ENCODE peak calls at places on chromosomes 12 and 14, in nine cellular contexts. One of them, this sample, is unnamed.

GRCh38 chr12:117339104-117339503 is 22.3 kb downstream of the NOS1 start:
- DNase-seq in choroid plexus epithelial cell: no peak
- DNase-seq in breast epithelium: no peak
- DNase-seq in HFFc6: no peak
- DNase-seq in heart right ventricle: no peak
- DNase-seq in glutamatergic neuron: no peak
- DNase-seq in GM10248: no peak
- DNase-seq in astrocyte of the spinal cord: no peak
- DNase-seq in PC-3: peak
- DNase-seq in this sample: no peak

GRCh38 chr12:87756721-87757120 is 272.5 kb downstream of the C12orf50 start:
- DNase-seq in PC-3: no peak
- DNase-seq in breast epithelium: no peak
- DNase-seq in GM10248: no peak
- DNase-seq in heart right ventricle: no peak
- DNase-seq in HFFc6: no peak
- DNase-seq in choroid plexus epithelial cell: peak
- DNase-seq in astrocyte of the spinal cord: no peak
- DNase-seq in glutamatergic neuron: no peak
- DNase-seq in this sample: no peak

GRCh38 chr14:36270191-36270590 is 50.2 kb downstream of the MBIP start:
- DNase-seq in choroid plexus epithelial cell: no peak
- DNase-seq in GM10248: no peak
- DNase-seq in astrocyte of the spinal cord: no peak
- DNase-seq in PC-3: no peak
- DNase-seq in breast epithelium: no peak
- DNase-seq in heart right ventricle: no peak
- DNase-seq in glutamatergic neuron: no peak
- DNase-seq in HFFc6: no peak
- DNase-seq in this sample: no peak

GRCh38 chr12:49843411-49843810 is 505 bp upstream of the BCDIN3D start:
- DNase-seq in HFFc6: no peak
- DNase-seq in heart right ventricle: no peak
- DNase-seq in breast epithelium: peak
- DNase-seq in GM10248: no peak
- DNase-seq in astrocyte of the spinal cord: no peak
- DNase-seq in PC-3: no peak
- DNase-seq in choroid plexus epithelial cell: no peak
- DNase-seq in glutamatergic neuron: no peak
- DNase-seq in this sample: no peak

GRCh38 chr14:95875831-95876768 is 532 bp upstream of the TUNAR start:
- DNase-seq in choroid plexus epithelial cell: no peak
- DNase-seq in GM10248: no peak
- DNase-seq in heart right ventricle: no peak
- DNase-seq in breast epithelium: no peak
- DNase-seq in PC-3: no peak
- DNase-seq in HFFc6: no peak
- DNase-seq in astrocyte of the spinal cord: no peak
- DNase-seq in glutamatergic neuron: peak
- DNase-seq in this sample: no peak

GRCh38 chr14:69828372-69828771 is 31.3 kb upstream of the SLC10A1 start:
- DNase-seq in heart right ventricle: no peak
- DNase-seq in choroid plexus epithelial cell: no peak
- DNase-seq in GM10248: no peak
- DNase-seq in astrocyte of the spinal cord: no peak
- DNase-seq in glutamatergic neuron: no peak
- DNase-seq in HFFc6: no peak
- DNase-seq in breast epithelium: no peak
- DNase-seq in PC-3: no peak
- DNase-seq in this sample: no peak

GRCh38 chr14:49634547-49635334 is at the start of gene DNAAF2:
- DNase-seq in glutamatergic neuron: peak
- DNase-seq in PC-3: peak
- DNase-seq in choroid plexus epithelial cell: peak
- DNase-seq in GM10248: peak
- DNase-seq in breast epithelium: peak
- DNase-seq in astrocyte of the spinal cord: peak
- DNase-seq in heart right ventricle: peak
- DNase-seq in HFFc6: peak
- DNase-seq in this sample: peak

GRCh38 chr12:7907009-7907408 is 29.0 kb downstream of the SLC2A3 start:
- DNase-seq in HFFc6: no peak
- DNase-seq in choroid plexus epithelial cell: peak
- DNase-seq in glutamatergic neuron: peak
- DNase-seq in PC-3: peak
- DNase-seq in GM10248: peak
- DNase-seq in heart right ventricle: peak
- DNase-seq in astrocyte of the spinal cord: peak
- DNase-seq in breast epithelium: no peak
- DNase-seq in this sample: no peak

GRCh38 chr14:70909788-70910614 is 2.7 kb downstream of the PCNX1 start:
- DNase-seq in GM10248: no peak
- DNase-seq in heart right ventricle: no peak
- DNase-seq in breast epithelium: no peak
- DNase-seq in HFFc6: no peak
- DNase-seq in astrocyte of the spinal cord: no peak
- DNase-seq in choroid plexus epithelial cell: no peak
- DNase-seq in PC-3: peak
- DNase-seq in glutamatergic neuron: no peak
- DNase-seq in this sample: no peak

GRCh38 chr12:120932058-120932457 is 27.9 kb upstream of the SPPL3 start:
- DNase-seq in glutamatergic neuron: no peak
- DNase-seq in astrocyte of the spinal cord: no peak
- DNase-seq in PC-3: no peak
- DNase-seq in heart right ventricle: no peak
- DNase-seq in breast epithelium: no peak
- DNase-seq in HFFc6: no peak
- DNase-seq in GM10248: no peak
- DNase-seq in choroid plexus epithelial cell: no peak
- DNase-seq in this sample: no peak

GRCh38 chr14:106586098-106586704 is 1059.8 kb downstream of the TMEM121 start:
- DNase-seq in glutamatergic neuron: no peak
- DNase-seq in breast epithelium: no peak
- DNase-seq in heart right ventricle: no peak
- DNase-seq in GM10248: peak
- DNase-seq in HFFc6: no peak
- DNase-seq in astrocyte of the spinal cord: no peak
- DNase-seq in choroid plexus epithelial cell: no peak
- DNase-seq in PC-3: no peak
- DNase-seq in this sample: no peak

GRCh38 chr14:84937449-84937848 is 592.5 kb upstream of the FLRT2 start:
- DNase-seq in astrocyte of the spinal cord: no peak
- DNase-seq in HFFc6: no peak
- DNase-seq in choroid plexus epithelial cell: peak
- DNase-seq in heart right ventricle: no peak
- DNase-seq in PC-3: no peak
- DNase-seq in glutamatergic neuron: no peak
- DNase-seq in breast epithelium: no peak
- DNase-seq in GM10248: no peak
- DNase-seq in this sample: no peak

GRCh38 chr12:117013726-117014125 is 85.5 kb downstream of the TESC start:
- DNase-seq in glutamatergic neuron: no peak
- DNase-seq in astrocyte of the spinal cord: peak
- DNase-seq in GM10248: no peak
- DNase-seq in choroid plexus epithelial cell: peak
- DNase-seq in heart right ventricle: no peak
- DNase-seq in PC-3: no peak
- DNase-seq in breast epithelium: no peak
- DNase-seq in HFFc6: peak
- DNase-seq in this sample: no peak

GRCh38 chr14:34766060-34766459 is 51.7 kb upstream of the CFL2 start:
- DNase-seq in glutamatergic neuron: no peak
- DNase-seq in GM10248: no peak
- DNase-seq in HFFc6: no peak
- DNase-seq in choroid plexus epithelial cell: peak
- DNase-seq in astrocyte of the spinal cord: no peak
- DNase-seq in breast epithelium: no peak
- DNase-seq in heart right ventricle: no peak
- DNase-seq in PC-3: peak
- DNase-seq in this sample: no peak
- TF ChIP-seq CTCF in glutamatergic neuron: no peak
- TF ChIP-seq CTCF in GM10248: no peak
- TF ChIP-seq CTCF in HFFc6: peak
- TF ChIP-seq CTCF in choroid plexus epithelial cell: peak
- TF ChIP-seq CTCF in astrocyte of the spinal cord: peak
- TF ChIP-seq CTCF in breast epithelium: no peak
- TF ChIP-seq CTCF in heart right ventricle: no peak
- TF ChIP-seq CTCF in PC-3: peak
- TF ChIP-seq CTCF in this sample: no peak

DNA sequence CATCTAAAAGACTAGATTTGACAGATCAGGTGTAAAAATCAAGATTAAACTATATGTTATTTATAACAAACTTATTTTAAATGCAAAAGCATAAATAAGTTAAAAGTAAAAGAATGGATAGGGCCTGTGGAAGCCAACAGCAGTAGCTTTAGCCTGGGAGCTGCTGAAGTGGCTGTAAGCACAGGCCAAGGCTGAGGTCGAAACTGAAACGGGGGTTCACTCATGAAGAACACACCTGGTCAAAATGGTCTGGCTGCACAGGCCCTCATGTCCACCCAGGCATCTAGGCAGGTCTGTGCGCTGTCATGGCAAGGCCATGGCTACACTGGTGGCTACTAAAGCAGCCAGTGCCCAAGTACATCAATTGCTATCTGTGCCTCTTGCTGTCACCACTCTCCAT is 23.1 kb downstream of the CATSPERB start:
- DNase-seq in choroid plexus epithelial cell: no peak
- DNase-seq in heart right ventricle: no peak
- DNase-seq in glutamatergic neuron: no peak
- DNase-seq in PC-3: no peak
- DNase-seq in breast epithelium: no peak
- DNase-seq in astrocyte of the spinal cord: no peak
- DNase-seq in HFFc6: no peak
- DNase-seq in GM10248: no peak
- DNase-seq in this sample: no peak
- TF ChIP-seq CTCF in choroid plexus epithelial cell: no peak
- TF ChIP-seq CTCF in heart right ventricle: no peak
- TF ChIP-seq CTCF in glutamatergic neuron: no peak
- TF ChIP-seq CTCF in PC-3: no peak
- TF ChIP-seq CTCF in breast epithelium: no peak
- TF ChIP-seq CTCF in astrocyte of the spinal cord: no peak
- TF ChIP-seq CTCF in HFFc6: no peak
- TF ChIP-seq CTCF in GM10248: no peak
- TF ChIP-seq CTCF in this sample: no peak

DNA sequence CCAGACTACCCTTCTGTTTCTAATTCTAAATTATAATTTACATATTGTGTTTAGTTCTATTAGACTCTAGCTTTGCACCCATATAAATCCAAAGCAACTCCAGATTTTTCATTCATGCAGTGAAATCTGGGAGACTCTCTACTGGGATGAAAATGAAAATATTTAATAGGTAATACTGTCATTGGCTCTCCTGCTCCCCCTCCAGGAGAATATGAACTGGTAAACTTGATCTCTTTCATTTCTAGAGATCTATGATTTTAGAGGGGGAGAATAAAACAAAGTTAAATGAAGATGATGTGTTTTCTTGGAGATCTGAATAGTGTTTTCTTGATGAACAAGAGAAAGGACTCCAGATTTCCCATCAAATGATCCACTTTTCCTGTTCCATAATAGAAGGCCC is 104.3 kb upstream of the TMCC3 start:
- DNase-seq in HFFc6: no peak
- DNase-seq in glutamatergic neuron: no peak
- DNase-seq in astrocyte of the spinal cord: no peak
- DNase-seq in heart right ventricle: no peak
- DNase-seq in breast epithelium: no peak
- DNase-seq in choroid plexus epithelial cell: peak
- DNase-seq in PC-3: peak
- DNase-seq in GM10248: no peak
- DNase-seq in this sample: no peak
- TF ChIP-seq CTCF in HFFc6: peak
- TF ChIP-seq CTCF in glutamatergic neuron: no peak
- TF ChIP-seq CTCF in astrocyte of the spinal cord: peak
- TF ChIP-seq CTCF in heart right ventricle: no peak
- TF ChIP-seq CTCF in breast epithelium: no peak
- TF ChIP-seq CTCF in choroid plexus epithelial cell: peak
- TF ChIP-seq CTCF in PC-3: peak
- TF ChIP-seq CTCF in GM10248: peak
- TF ChIP-seq CTCF in this sample: no peak

GRCh38 chr12:123129651-123130050 is 21.2 kb downstream of the PITPNM2 start:
- DNase-seq in choroid plexus epithelial cell: no peak
- DNase-seq in glutamatergic neuron: no peak
- DNase-seq in HFFc6: no peak
- DNase-seq in breast epithelium: no peak
- DNase-seq in GM10248: no peak
- DNase-seq in heart right ventricle: no peak
- DNase-seq in PC-3: no peak
- DNase-seq in astrocyte of the spinal cord: no peak
- DNase-seq in this sample: no peak

GRCh38 chr12:123131291-123131831 is 19.5 kb downstream of the PITPNM2 start:
- DNase-seq in heart right ventricle: no peak
- DNase-seq in astrocyte of the spinal cord: no peak
- DNase-seq in HFFc6: no peak
- DNase-seq in choroid plexus epithelial cell: peak
- DNase-seq in breast epithelium: peak
- DNase-seq in GM10248: no peak
- DNase-seq in PC-3: no peak
- DNase-seq in glutamatergic neuron: no peak
- DNase-seq in this sample: no peak

GRCh38 chr12:123121670-123122069 is 29.2 kb downstream of the PITPNM2 start:
- DNase-seq in astrocyte of the spinal cord: no peak
- DNase-seq in HFFc6: no peak
- DNase-seq in breast epithelium: no peak
- DNase-seq in choroid plexus epithelial cell: no peak
- DNase-seq in PC-3: no peak
- DNase-seq in GM10248: no peak
- DNase-seq in glutamatergic neuron: no peak
- DNase-seq in heart right ventricle: no peak
- DNase-seq in this sample: no peak

GRCh38 chr12:123122649-123123048 is 28.2 kb downstream of the PITPNM2 start:
- DNase-seq in heart right ventricle: no peak
- DNase-seq in PC-3: no peak
- DNase-seq in choroid plexus epithelial cell: no peak
- DNase-seq in glutamatergic neuron: no peak
- DNase-seq in breast epithelium: no peak
- DNase-seq in HFFc6: no peak
- DNase-seq in GM10248: no peak
- DNase-seq in astrocyte of the spinal cord: no peak
- DNase-seq in this sample: no peak

DNA sequence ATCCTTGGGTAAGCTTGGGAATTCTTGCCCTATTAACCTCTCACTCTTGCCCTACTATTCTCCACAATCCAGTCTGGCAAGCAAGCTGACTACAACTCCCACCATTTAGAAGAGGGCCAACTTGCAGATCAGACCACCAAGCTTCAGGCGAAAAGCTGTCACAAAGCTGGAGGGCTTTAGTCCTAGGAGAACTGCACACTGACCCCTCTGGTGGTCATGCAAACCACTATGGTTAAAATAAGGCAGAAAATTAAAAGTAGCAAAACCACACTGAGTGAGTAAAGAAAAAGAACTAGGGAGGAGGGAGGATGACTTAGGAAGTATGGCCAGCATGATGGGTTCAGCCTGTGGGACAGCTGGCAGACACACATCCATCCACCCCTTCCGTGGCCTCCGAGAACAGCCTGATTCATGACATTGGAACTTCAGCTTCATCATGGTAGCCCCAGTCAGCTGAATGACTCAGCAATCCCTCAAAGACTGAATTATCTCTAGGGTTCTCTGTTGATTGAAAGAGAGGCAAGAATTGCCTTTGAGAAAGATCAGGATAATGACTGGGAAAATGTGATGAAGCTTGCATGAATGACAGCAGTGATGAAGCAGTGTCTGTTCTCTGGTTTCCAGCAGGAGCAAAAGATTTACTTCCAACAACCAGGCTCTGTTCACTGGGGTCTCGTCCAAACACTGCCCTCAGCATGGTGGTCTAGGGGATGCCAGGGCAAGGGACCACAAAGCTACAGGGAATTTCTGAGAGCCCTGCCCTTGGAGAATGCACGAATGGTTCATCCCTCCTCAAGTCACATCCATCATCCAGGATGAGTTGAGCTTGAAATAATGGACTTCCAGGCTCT is 24.4 kb downstream of the PITPNM2 start:
- DNase-seq in GM10248: no peak
- DNase-seq in HFFc6: peak
- DNase-seq in PC-3: peak
- DNase-seq in glutamatergic neuron: no peak
- DNase-seq in choroid plexus epithelial cell: peak
- DNase-seq in heart right ventricle: no peak
- DNase-seq in breast epithelium: no peak
- DNase-seq in astrocyte of the spinal cord: peak
- DNase-seq in this sample: no peak
- TF ChIP-seq CTCF in GM10248: no peak
- TF ChIP-seq CTCF in HFFc6: peak
- TF ChIP-seq CTCF in PC-3: peak
- TF ChIP-seq CTCF in glutamatergic neuron: no peak
- TF ChIP-seq CTCF in choroid plexus epithelial cell: peak
- TF ChIP-seq CTCF in heart right ventricle: no peak
- TF ChIP-seq CTCF in breast epithelium: no peak
- TF ChIP-seq CTCF in astrocyte of the spinal cord: peak
- TF ChIP-seq CTCF in this sample: no peak

This sample was measured in mesothelial cell of epicardium.